ENCODE peak calls at places on chromosomes 12 and 14, in ten cellular contexts. One of them, this sample, is unnamed.

GRCh38 chr14:104237651-104238423 is 99.5 kb downstream of the KIF26A start:
- DNase-seq in mesendoderm: no peak
- DNase-seq in heart right ventricle: no peak
- DNase-seq in tibial artery: peak; percentile 13
- DNase-seq in adrenal gland: no peak
- DNase-seq in adipocyte: no peak
- DNase-seq in IMR-90: no peak
- DNase-seq in GM23248: no peak
- DNase-seq in psoas muscle: no peak
- DNase-seq in ascending aorta: no peak
- DNase-seq in this sample: no peak

GRCh38 chr12:87618199-87618598 is 411.0 kb downstream of the C12orf50 start:
- DNase-seq in tibial artery: no peak
- DNase-seq in psoas muscle: no peak
- DNase-seq in GM23248: no peak
- DNase-seq in adipocyte: no peak
- DNase-seq in adrenal gland: no peak
- DNase-seq in mesendoderm: no peak
- DNase-seq in ascending aorta: no peak
- DNase-seq in IMR-90: no peak
- DNase-seq in heart right ventricle: no peak
- DNase-seq in this sample: no peak

GRCh38 chr12:111881712-111882111 is 39.7 kb downstream of the MAPKAPK5 start:
- DNase-seq in heart right ventricle: no peak
- DNase-seq in ascending aorta: no peak
- DNase-seq in mesendoderm: no peak
- DNase-seq in GM23248: no peak
- DNase-seq in adrenal gland: no peak
- DNase-seq in IMR-90: no peak
- DNase-seq in adipocyte: no peak
- DNase-seq in psoas muscle: no peak
- DNase-seq in tibial artery: no peak
- DNase-seq in this sample: no peak

GRCh38 chr14:33676135-33676566 is 274.7 kb downstream of the EGLN3 start:
- DNase-seq in heart right ventricle: peak; percentile 40
- DNase-seq in adipocyte: peak; percentile 15
- DNase-seq in GM23248: peak; percentile 66
- DNase-seq in psoas muscle: peak; percentile 63
- DNase-seq in adrenal gland: peak; percentile 20
- DNase-seq in IMR-90: no peak
- DNase-seq in tibial artery: no peak
- DNase-seq in ascending aorta: no peak
- DNase-seq in mesendoderm: peak; percentile 90
- DNase-seq in this sample: no peak

GRCh38 chr14:95098984-95099599 is 58.2 kb downstream of the DICER1 start:
- DNase-seq in psoas muscle: peak; percentile 77
- DNase-seq in GM23248: peak; percentile 88
- DNase-seq in adipocyte: peak; percentile 73
- DNase-seq in mesendoderm: peak; percentile 84
- DNase-seq in tibial artery: peak; percentile 65
- DNase-seq in heart right ventricle: peak; percentile 65
- DNase-seq in adrenal gland: peak; percentile 67
- DNase-seq in IMR-90: peak; percentile 55
- DNase-seq in ascending aorta: no peak
- DNase-seq in this sample: peak; percentile 76

GRCh38 chr12:19779393-19780056 is 340.2 kb downstream of the AEBP2 start:
- DNase-seq in adipocyte: peak; percentile 52
- DNase-seq in mesendoderm: peak; percentile 65
- DNase-seq in GM23248: no peak
- DNase-seq in heart right ventricle: peak; percentile 46
- DNase-seq in adrenal gland: no peak
- DNase-seq in tibial artery: no peak
- DNase-seq in IMR-90: no peak
- DNase-seq in ascending aorta: no peak
- DNase-seq in psoas muscle: no peak
- DNase-seq in this sample: no peak

GRCh38 chr12:3257411-3257810 is 180.2 kb downstream of the TSPAN9 start:
- DNase-seq in adipocyte: no peak
- DNase-seq in tibial artery: no peak
- DNase-seq in psoas muscle: no peak
- DNase-seq in ascending aorta: no peak
- DNase-seq in IMR-90: no peak
- DNase-seq in mesendoderm: no peak
- DNase-seq in adrenal gland: no peak
- DNase-seq in heart right ventricle: no peak
- DNase-seq in GM23248: no peak
- DNase-seq in this sample: no peak

GRCh38 chr12:121814429-121815119 is 10.8 kb downstream of the SETD1B start:
- DNase-seq in adipocyte: no peak
- DNase-seq in ascending aorta: no peak
- DNase-seq in tibial artery: no peak
- DNase-seq in GM23248: no peak
- DNase-seq in mesendoderm: no peak
- DNase-seq in heart right ventricle: no peak
- DNase-seq in psoas muscle: peak; percentile 45
- DNase-seq in IMR-90: no peak
- DNase-seq in adrenal gland: no peak
- DNase-seq in this sample: no peak

GRCh38 chr12:104090685-104091084 is 26.4 kb downstream of the HCFC2 start:
- DNase-seq in tibial artery: no peak
- DNase-seq in IMR-90: no peak
- DNase-seq in adrenal gland: no peak
- DNase-seq in GM23248: peak; percentile 20
- DNase-seq in ascending aorta: no peak
- DNase-seq in mesendoderm: peak; percentile 18
- DNase-seq in adipocyte: no peak
- DNase-seq in heart right ventricle: no peak
- DNase-seq in psoas muscle: no peak
- DNase-seq in this sample: no peak
- H3K4me1 ChIP-seq in tibial artery: no peaks in the 10 kb centered on the region
- H3K4me1 ChIP-seq in IMR-90: peaks cover 13% of the 10 kb centered on the region
- H3K4me1 ChIP-seq in adrenal gland: no peaks in the 10 kb centered on the region
- H3K4me1 ChIP-seq in GM23248: no peaks in the 10 kb centered on the region
- H3K4me1 ChIP-seq in ascending aorta: no peaks in the 10 kb centered on the region
- H3K4me1 ChIP-seq in mesendoderm: no peaks in the 10 kb centered on the region
- H3K4me1 ChIP-seq in adipocyte: no peaks in the 10 kb centered on the region
- H3K4me1 ChIP-seq in heart right ventricle: no peaks in the 10 kb centered on the region
- H3K4me1 ChIP-seq in psoas muscle: no peaks in the 10 kb centered on the region
- H3K4me1 ChIP-seq in this sample: no peaks in the 10 kb centered on the region

GRCh38 chr14:101242442-101243385 is 318.6 kb upstream of the DIO3 start:
- DNase-seq in heart right ventricle: no peak
- DNase-seq in IMR-90: no peak
- DNase-seq in ascending aorta: no peak
- DNase-seq in adrenal gland: no peak
- DNase-seq in GM23248: no peak
- DNase-seq in psoas muscle: peak; percentile 14
- DNase-seq in tibial artery: no peak
- DNase-seq in adipocyte: no peak
- DNase-seq in mesendoderm: no peak
- DNase-seq in this sample: no peak
- H3K4me3 ChIP-seq in heart right ventricle: no peak overlapping the region
- H3K4me3 ChIP-seq in IMR-90: no peak overlapping the region
- H3K4me3 ChIP-seq in ascending aorta: no peak overlapping the region
- H3K4me3 ChIP-seq in adrenal gland: no peak overlapping the region
- H3K4me3 ChIP-seq in GM23248: no peak overlapping the region
- H3K4me3 ChIP-seq in psoas muscle: no peak overlapping the region
- H3K4me3 ChIP-seq in tibial artery: no peak overlapping the region
- H3K4me3 ChIP-seq in adipocyte: no peak overlapping the region
- H3K4me3 ChIP-seq in mesendoderm: no peak overlapping the region
- H3K4me3 ChIP-seq in this sample: no peak overlapping the region

DNA sequence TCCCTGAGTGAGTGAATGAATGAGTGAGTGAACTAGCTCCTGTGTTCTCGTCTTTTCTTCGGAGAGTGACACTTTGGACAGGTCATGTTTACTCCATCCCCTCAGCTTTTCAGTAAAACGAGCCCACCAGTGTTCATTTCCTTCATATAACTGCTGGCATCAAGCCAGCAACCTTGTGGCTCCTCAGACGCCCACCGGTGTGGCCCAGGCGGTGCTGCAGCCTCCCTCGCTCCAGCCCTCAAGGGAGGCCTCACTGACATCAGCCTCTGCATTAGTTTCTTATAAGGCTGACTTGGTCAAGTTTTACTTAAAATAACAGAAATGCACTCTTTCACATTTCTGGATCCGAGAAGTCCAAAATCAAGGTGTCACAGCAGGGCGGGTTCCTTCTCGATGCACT is 188.0 kb downstream of the ZFP36L1 start:
- DNase-seq in adipocyte: no peak
- DNase-seq in IMR-90: no peak
- DNase-seq in adrenal gland: no peak
- DNase-seq in GM23248: no peak
- DNase-seq in tibial artery: no peak
- DNase-seq in ascending aorta: no peak
- DNase-seq in psoas muscle: no peak
- DNase-seq in heart right ventricle: no peak
- DNase-seq in mesendoderm: no peak
- DNase-seq in this sample: no peak
- H3K4me1 ChIP-seq in adipocyte: peaks cover 19% of the 10 kb centered on the region
- H3K4me1 ChIP-seq in IMR-90: peaks cover 24% of the 10 kb centered on the region
- H3K4me1 ChIP-seq in adrenal gland: peaks cover 10% of the 10 kb centered on the region
- H3K4me1 ChIP-seq in GM23248: no peaks in the 10 kb centered on the region
- H3K4me1 ChIP-seq in tibial artery: no peaks in the 10 kb centered on the region
- H3K4me1 ChIP-seq in ascending aorta: no peaks in the 10 kb centered on the region
- H3K4me1 ChIP-seq in psoas muscle: peaks cover 4% of the 10 kb centered on the region
- H3K4me1 ChIP-seq in heart right ventricle: peaks cover 48% of the 10 kb centered on the region
- H3K4me1 ChIP-seq in mesendoderm: peaks cover 4% of the 10 kb centered on the region
- H3K4me1 ChIP-seq in this sample: no peaks in the 10 kb centered on the region

DNA sequence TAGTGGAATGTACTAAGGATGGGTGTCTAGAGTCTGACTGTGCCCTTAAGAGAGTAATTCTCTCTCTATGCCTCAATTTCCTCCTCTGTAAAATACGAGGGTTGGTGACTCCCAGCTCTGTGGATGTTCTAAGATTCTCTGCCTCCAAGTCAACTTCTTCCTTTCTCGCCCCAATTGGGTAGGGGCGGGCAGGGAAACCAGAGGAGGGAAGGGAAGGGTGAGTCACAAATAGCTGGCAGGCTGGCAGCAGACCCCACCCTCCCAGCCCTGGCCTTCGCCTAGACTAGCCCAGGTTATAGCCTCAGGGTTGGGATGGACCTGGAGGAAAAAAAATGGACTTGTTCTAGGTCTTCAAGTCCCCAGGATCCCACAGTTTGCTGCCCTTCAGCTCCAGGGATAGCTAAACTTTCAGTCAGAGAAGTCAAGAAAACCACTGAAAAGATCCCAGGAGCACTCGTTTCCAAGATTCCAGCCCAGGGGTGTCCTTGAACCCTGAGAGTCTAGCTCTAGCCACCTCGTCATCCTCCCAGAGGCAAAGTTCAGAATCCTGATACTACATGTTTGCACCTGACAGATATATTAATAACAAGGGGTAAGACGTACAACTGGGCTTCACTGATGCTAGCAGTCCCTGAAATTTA is 2.3 kb downstream of the DGKA start:
- DNase-seq in IMR-90: no peak
- DNase-seq in ascending aorta: peak; percentile 42
- DNase-seq in adrenal gland: no peak
- DNase-seq in GM23248: peak; percentile 57
- DNase-seq in psoas muscle: no peak
- DNase-seq in mesendoderm: peak; percentile 67
- DNase-seq in tibial artery: no peak
- DNase-seq in adipocyte: peak; percentile 85
- DNase-seq in heart right ventricle: no peak
- DNase-seq in this sample: no peak
- H3K4me3 ChIP-seq in IMR-90: peak overlapping the region; percentile 11
- H3K4me3 ChIP-seq in ascending aorta: peak overlapping the region; percentile 98
- H3K4me3 ChIP-seq in adrenal gland: no peak overlapping the region
- H3K4me3 ChIP-seq in GM23248: peak overlapping the region; percentile 78
- H3K4me3 ChIP-seq in psoas muscle: no peak overlapping the region
- H3K4me3 ChIP-seq in mesendoderm: no peak overlapping the region
- H3K4me3 ChIP-seq in tibial artery: no peak overlapping the region
- H3K4me3 ChIP-seq in adipocyte: peak overlapping the region; percentile 86
- H3K4me3 ChIP-seq in heart right ventricle: no peak overlapping the region
- H3K4me3 ChIP-seq in this sample: no peak overlapping the region

DNA sequence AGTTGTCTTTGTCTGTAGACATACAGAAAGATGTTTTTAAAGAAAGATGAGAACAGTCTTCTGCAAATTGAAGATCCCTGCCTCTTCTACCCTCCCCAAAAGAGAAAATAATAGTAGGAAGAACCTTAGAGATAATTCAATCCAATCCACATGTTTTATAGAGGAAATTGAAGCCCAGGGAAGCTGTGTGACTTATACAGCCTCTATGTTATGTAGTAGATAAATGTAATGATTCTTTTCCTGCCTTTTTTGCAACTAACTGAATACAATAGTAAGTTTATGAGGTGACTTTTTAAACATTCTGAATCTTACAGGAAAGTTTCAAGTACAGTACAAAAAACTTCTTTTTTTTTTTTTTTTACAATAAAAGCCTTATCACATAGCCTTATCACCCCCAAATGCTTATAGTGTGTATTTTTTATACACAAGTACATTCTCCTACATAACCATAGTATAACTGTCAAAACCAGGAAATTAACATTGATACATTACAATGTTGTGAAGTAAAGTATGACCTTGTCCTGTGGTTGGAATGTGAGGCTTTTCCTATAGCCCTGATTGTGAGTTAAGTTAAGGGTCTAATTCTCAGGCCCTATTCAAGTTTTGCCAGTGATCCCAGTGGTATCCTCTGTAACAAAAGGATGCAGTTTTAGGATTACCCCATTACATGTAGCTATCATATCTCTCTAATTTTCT is 94.4 kb downstream of the FIGNL2 start:
- DNase-seq in ascending aorta: no peak
- DNase-seq in IMR-90: no peak
- DNase-seq in GM23248: no peak
- DNase-seq in mesendoderm: no peak
- DNase-seq in adrenal gland: no peak
- DNase-seq in adipocyte: no peak
- DNase-seq in heart right ventricle: no peak
- DNase-seq in tibial artery: no peak
- DNase-seq in psoas muscle: no peak
- DNase-seq in this sample: no peak
- H3K4me1 ChIP-seq in ascending aorta: no peaks in the 10 kb centered on the region
- H3K4me1 ChIP-seq in IMR-90: no peaks in the 10 kb centered on the region
- H3K4me1 ChIP-seq in GM23248: peaks cover 4% of the 10 kb centered on the region
- H3K4me1 ChIP-seq in mesendoderm: no peaks in the 10 kb centered on the region
- H3K4me1 ChIP-seq in adrenal gland: no peaks in the 10 kb centered on the region
- H3K4me1 ChIP-seq in adipocyte: peaks cover 18% of the 10 kb centered on the region
- H3K4me1 ChIP-seq in heart right ventricle: peaks cover 19% of the 10 kb centered on the region
- H3K4me1 ChIP-seq in tibial artery: peaks cover 7% of the 10 kb centered on the region
- H3K4me1 ChIP-seq in psoas muscle: no peaks in the 10 kb centered on the region
- H3K4me1 ChIP-seq in this sample: no peaks in the 10 kb centered on the region

This sample was measured in right atrium auricular region.